ENCODE peak calls at places on chromosome 16, in nine cellular contexts. S is HepG2, T is upper lobe of right lung, A is A549, E is osteoblast, H is right atrium auricular region, C is AG10803, Z is esophagus muscularis mucosa, U is left ventricle myocardium inferior. M is an unnamed sample.

GRCh38 chr16:19639986-19640421 is 78.0 kb downstream of the KNOP1 start:
- DNase-seq in U (no peak), H (no peak), Z (no peak), T (no peak), E (no peak), C (no peak), S (no peak), A (no peak), M (no peak)

GRCh38 chr16:77963185-77964044 is 58.9 kb upstream of the CLEC3A start:
- DNase-seq in S (no peak), E (no peak), H (no peak), A (no peak), C (no peak), T (no peak), U (no peak), Z (no peak), M (no peak)

GRCh38 chr16:2470603-2471015 is 488 bp upstream of the NTN3 start:
- DNase-seq in S (no peak), U (no peak), A (no peak), E (no peak), C (no peak), T (no peak), H (no peak), Z (no peak), M (no peak)

GRCh38 chr16:89687092-89687940 is 827 bp downstream of the CDK10 start:
- DNase-seq in T (no peak), S (peak; percentile 99), A (peak; percentile 67), U (no peak), E (peak; percentile 91), H (no peak), Z (no peak), C (peak; percentile 31), M (peak; percentile 3)

GRCh38 chr16:11708421-11708820 is 34.2 kb downstream of the TXNDC11 start:
- DNase-seq in Z (no peak), U (no peak), S (no peak), H (no peak), E (no peak), C (peak; percentile 21), T (no peak), A (no peak), M (no peak)

GRCh38 chr16:70706948-70707465 is 21.2 kb upstream of the MTSS2 start:
- DNase-seq in C (peak; percentile 96), S (no peak), Z (no peak), T (no peak), H (no peak), A (peak; percentile 74), E (peak; percentile 96), U (no peak), M (peak; percentile 97)

GRCh38 chr16:85563515-85564276 is 49.4 kb upstream of the GSE1 start:
- DNase-seq in S (peak; percentile 78), C (peak; percentile 34), U (peak; percentile 73), A (no peak), E (peak; percentile 98), H (peak; percentile 88), Z (no peak), T (peak; percentile 91), M (no peak)

GRCh38 chr16:65318590-65319267 is 196.9 kb upstream of the CDH11 start:
- DNase-seq in T (no peak), E (no peak), H (no peak), Z (no peak), U (no peak), A (no peak), S (no peak), C (no peak), M (no peak)

GRCh38 chr16:55033225-55034156 is 102.8 kb downstream of the IRX5 start:
- DNase-seq in E (no peak), S (no peak), U (no peak), C (no peak), A (no peak), Z (no peak), H (no peak), T (no peak), M (no peak)

GRCh38 chr16:12208341-12209035 is 232.0 kb downstream of the SNX29 start:
- DNase-seq in T (no peak), H (no peak), E (no peak), U (no peak), A (no peak), S (no peak), C (peak; percentile 28), Z (no peak), M (no peak)

GRCh38 chr16:2926660-2927646 is 15.2 kb downstream of the FLYWCH1 start:
- DNase-seq in S (peak; percentile 74), T (peak; percentile 90), U (peak; percentile 87), A (peak; percentile 55), C (peak; percentile 78), H (peak; percentile 96), Z (peak; percentile 97), E (peak; percentile 96), M (no peak)

GRCh38 chr16:12461201-12461600 is 342.5 kb downstream of the CPPED1 start:
- DNase-seq in H (no peak), S (no peak), C (no peak), E (no peak), Z (no peak), T (no peak), U (no peak), A (no peak), M (no peak)

GRCh38 chr16:21602785-21603184 is 3.4 kb downstream of the METTL9 start:
- DNase-seq in T (no peak), C (no peak), U (no peak), Z (no peak), A (no peak), E (no peak), H (no peak), S (no peak), M (no peak)

GRCh38 chr16:79734721-79735120 is 134.2 kb upstream of the MAF start:
- DNase-seq in Z (no peak), U (no peak), A (no peak), C (no peak), E (no peak), H (no peak), T (no peak), S (no peak), M (no peak)

DNA sequence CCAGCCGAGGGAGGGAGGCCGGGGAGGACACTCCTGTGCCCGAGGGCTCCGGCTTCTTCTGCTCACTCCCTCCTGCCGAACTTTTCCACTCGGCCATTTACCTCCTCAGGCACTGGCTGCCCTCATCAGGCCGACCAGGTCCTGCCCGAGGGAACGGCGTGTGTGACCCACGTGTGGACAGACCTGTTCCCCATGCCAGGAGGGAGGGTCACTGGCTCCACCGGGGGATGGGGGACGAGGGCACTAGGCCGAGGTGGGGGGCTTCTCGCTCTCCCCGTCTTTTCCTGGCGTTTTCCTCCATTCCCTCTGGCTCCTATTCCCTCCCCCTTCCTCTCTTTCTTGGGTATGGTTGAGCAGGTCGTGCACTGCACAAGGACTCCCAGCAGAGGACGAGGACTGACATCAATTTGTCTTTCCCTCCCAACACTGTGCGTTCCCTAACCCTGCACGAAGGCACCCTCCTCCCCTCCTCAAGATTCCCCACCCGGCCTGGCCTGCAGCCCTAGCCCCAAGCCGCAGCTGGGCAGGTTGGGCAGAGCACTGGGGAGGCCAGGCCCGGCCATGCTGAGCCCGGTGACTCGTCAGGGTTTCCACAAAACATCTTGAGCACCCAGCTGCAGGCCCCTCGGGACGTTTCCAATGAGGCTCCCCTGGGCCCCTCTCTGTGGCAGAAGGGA is 3.2 kb upstream of the IL17C start:
- DNase-seq in S (no peak), E (peak; percentile 96), U (no peak), Z (no peak), T (no peak), H (no peak), A (no peak), C (no peak), M (no peak)
- H3K4me3 ChIP-seq in S (no peak overlapping the region), E (peak overlapping the region; percentile 73), U (peak overlapping the region; percentile 65), Z (peak overlapping the region; percentile 48), T (peak overlapping the region; percentile 55), H (no peak overlapping the region), A (no peak overlapping the region), C (peak overlapping the region; percentile 43), M (peak overlapping the region; percentile 47)

GRCh38 chr16:68404736-68405345 is 43.5 kb downstream of the SMPD3 start:
- DNase-seq in T (no peak), Z (no peak), A (no peak), S (no peak), E (no peak), C (no peak), U (no peak), H (no peak), M (no peak)

GRCh38 chr16:68402748-68403040 is 45.6 kb downstream of the SMPD3 start:
- DNase-seq in Z (no peak), U (no peak), A (no peak), T (no peak), H (no peak), S (no peak), E (no peak), C (no peak), M (no peak)

GRCh38 chr16:68401871-68402747 is 46.2 kb downstream of the SMPD3 start:
- DNase-seq in Z (no peak), A (no peak), S (no peak), T (no peak), H (no peak), E (peak; percentile 92), C (peak; percentile 75), U (no peak), M (no peak)

GRCh38 chr16:68403177-68403576 is 45.1 kb downstream of the SMPD3 start:
- DNase-seq in T (no peak), A (no peak), H (no peak), S (no peak), E (no peak), C (no peak), U (no peak), Z (no peak), M (no peak)

GRCh38 chr16:68403704-68404103 is 44.6 kb downstream of the SMPD3 start:
- DNase-seq in A (no peak), U (no peak), S (no peak), C (no peak), T (no peak), H (no peak), E (no peak), Z (no peak), M (no peak)
- TF ChIP-seq CTCF in A (no peak), U (no peak), S (no peak), C (no peak), T (no peak), H (no peak), E (no peak), Z (no peak), M (no peak)

GRCh38 chr16:75263291-75263962 is 12.0 kb upstream of the BCAR1 start:
- DNase-seq in E (peak; percentile 85), S (no peak), C (no peak), U (no peak), Z (no peak), H (no peak), T (no peak), A (no peak), M (no peak)
- H3K4me3 ChIP-seq in E (peak overlapping the region; percentile 99), S (peak overlapping the region; percentile 92), C (peak overlapping the region; percentile 91), U (peak overlapping the region; percentile 100), Z (peak overlapping the region; percentile 88), H (no peak overlapping the region), T (peak overlapping the region; percentile 97), A (peak overlapping the region; percentile 97), M (peak overlapping the region; percentile 98)

DNA sequence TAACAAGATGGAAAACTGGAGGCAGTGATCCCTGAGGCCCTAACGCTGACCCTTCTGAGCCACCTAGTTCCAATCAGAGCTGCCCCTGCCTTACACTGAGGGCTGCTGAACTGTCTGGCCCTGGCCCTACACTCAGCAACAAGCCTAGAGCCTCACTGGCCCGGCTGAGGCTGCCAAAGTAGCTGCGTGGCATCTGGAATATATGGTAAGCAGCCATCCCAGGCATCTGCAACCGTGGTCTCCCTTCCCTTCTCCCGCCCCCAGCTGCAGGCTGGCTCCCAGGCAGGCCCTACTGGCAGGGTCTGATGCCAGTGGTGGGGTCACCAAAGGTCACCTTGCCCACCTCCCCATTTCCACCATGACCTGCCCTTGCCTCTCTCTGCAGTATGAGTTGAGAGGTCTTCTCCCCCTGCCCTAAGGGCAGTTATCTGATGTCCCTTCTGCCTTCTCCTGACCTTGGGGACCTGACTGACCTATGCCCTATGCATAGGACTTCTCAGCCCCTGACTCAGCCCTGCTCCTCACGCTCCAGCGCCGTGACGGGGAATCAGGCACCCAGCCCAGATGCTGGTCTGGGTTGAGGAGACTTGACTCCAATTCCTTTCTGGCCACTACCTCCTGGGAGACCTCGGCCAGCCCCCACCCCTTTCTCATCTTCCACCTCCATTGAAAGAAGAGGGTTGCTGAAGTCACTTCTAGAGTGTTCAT is 45.3 kb downstream of the CPNE2 start:
- DNase-seq in U (no peak), E (peak; percentile 39), A (no peak), S (no peak), T (peak; percentile 58), H (no peak), C (no peak), Z (no peak), M (no peak)
- TF ChIP-seq CTCF in U (no peak), E (no peak), A (no peak), S (no peak), T (no peak), H (no peak), C (no peak), Z (no peak), M (no peak)